ENCODE peak calls at places on chromosomes 12 and 14, in six cellular contexts. One of them, this sample, is unnamed.
A peak's percentile ranks its signal among the peaks of the same experiment; 100 is the strongest.

GRCh38 chr12:12172106-12172511 is 94.7 kb downstream of the LRP6 start:
- DNase-seq in GM23338: no peak
- DNase-seq in A549: no peak
- DNase-seq in stomach: no peak
- DNase-seq in CD4-positive, CD25-positive, alpha-beta regulatory T cell: no peak
- DNase-seq in uterus: no peak
- DNase-seq in this sample: no peak

GRCh38 chr14:104387385-104388010 is 192.1 kb upstream of the C14orf180 start:
- DNase-seq in stomach: peak; percentile 22
- DNase-seq in uterus: peak; percentile 6
- DNase-seq in A549: no peak
- DNase-seq in CD4-positive, CD25-positive, alpha-beta regulatory T cell: no peak
- DNase-seq in GM23338: no peak
- DNase-seq in this sample: peak; percentile 43

GRCh38 chr12:388012-388411 is 1.1 kb downstream of the KDM5A start:
- DNase-seq in CD4-positive, CD25-positive, alpha-beta regulatory T cell: no peak
- DNase-seq in stomach: no peak
- DNase-seq in A549: no peak
- DNase-seq in uterus: no peak
- DNase-seq in GM23338: no peak
- DNase-seq in this sample: no peak

GRCh38 chr12:19654630-19655384 is 215.5 kb downstream of the AEBP2 start:
- DNase-seq in A549: no peak
- DNase-seq in uterus: no peak
- DNase-seq in GM23338: no peak
- DNase-seq in CD4-positive, CD25-positive, alpha-beta regulatory T cell: no peak
- DNase-seq in stomach: no peak
- DNase-seq in this sample: no peak

GRCh38 chr12:95993907-95994306 is 2.2 kb downstream of the HAL start:
- DNase-seq in uterus: no peak
- DNase-seq in stomach: no peak
- DNase-seq in CD4-positive, CD25-positive, alpha-beta regulatory T cell: no peak
- DNase-seq in A549: no peak
- DNase-seq in GM23338: no peak
- DNase-seq in this sample: no peak

GRCh38 chr14:104200591-104200990 is 62.2 kb downstream of the KIF26A start:
- DNase-seq in CD4-positive, CD25-positive, alpha-beta regulatory T cell: no peak
- DNase-seq in GM23338: no peak
- DNase-seq in uterus: no peak
- DNase-seq in stomach: no peak
- DNase-seq in A549: no peak
- DNase-seq in this sample: no peak

GRCh38 chr12:6061661-6062060 is 62.8 kb downstream of the VWF start:
- DNase-seq in A549: no peak
- DNase-seq in uterus: no peak
- DNase-seq in stomach: no peak
- DNase-seq in GM23338: no peak
- DNase-seq in CD4-positive, CD25-positive, alpha-beta regulatory T cell: no peak
- DNase-seq in this sample: no peak

GRCh38 chr12:112447106-112447505 is 28.4 kb downstream of the PTPN11 start:
- DNase-seq in A549: no peak
- DNase-seq in uterus: no peak
- DNase-seq in stomach: no peak
- DNase-seq in GM23338: no peak
- DNase-seq in CD4-positive, CD25-positive, alpha-beta regulatory T cell: no peak
- DNase-seq in this sample: no peak

GRCh38 chr12:3015356-3015755 is 56.2 kb downstream of the TEAD4 start:
- DNase-seq in stomach: no peak
- DNase-seq in GM23338: no peak
- DNase-seq in CD4-positive, CD25-positive, alpha-beta regulatory T cell: no peak
- DNase-seq in A549: no peak
- DNase-seq in uterus: no peak
- DNase-seq in this sample: no peak

GRCh38 chr14:67240168-67240932 is 885 bp upstream of the PALS1 start:
- DNase-seq in GM23338: peak; percentile 45
- DNase-seq in stomach: peak; percentile 74
- DNase-seq in uterus: peak; percentile 38
- DNase-seq in CD4-positive, CD25-positive, alpha-beta regulatory T cell: peak; percentile 23
- DNase-seq in A549: peak; percentile 39
- DNase-seq in this sample: peak; percentile 75

GRCh38 chr12:49358548-49359141 is 8.6 kb upstream of the SPATS2 start:
- DNase-seq in uterus: no peak
- DNase-seq in A549: peak; percentile 80
- DNase-seq in stomach: peak; percentile 53
- DNase-seq in GM23338: peak; percentile 89
- DNase-seq in CD4-positive, CD25-positive, alpha-beta regulatory T cell: no peak
- DNase-seq in this sample: no peak

GRCh38 chr12:118741196-118741595 is 240.1 kb upstream of the SRRM4 start:
- DNase-seq in uterus: no peak
- DNase-seq in CD4-positive, CD25-positive, alpha-beta regulatory T cell: no peak
- DNase-seq in stomach: no peak
- DNase-seq in A549: no peak
- DNase-seq in GM23338: peak; percentile 25
- DNase-seq in this sample: no peak

GRCh38 chr12:12661086-12661485 is 34.9 kb downstream of the GPR19 start:
- DNase-seq in uterus: no peak
- DNase-seq in stomach: no peak
- DNase-seq in A549: no peak
- DNase-seq in CD4-positive, CD25-positive, alpha-beta regulatory T cell: no peak
- DNase-seq in GM23338: no peak
- DNase-seq in this sample: no peak

GRCh38 chr14:22824711-22825359 is 4.9 kb upstream of the MRPL52 start:
- DNase-seq in GM23338: no peak
- DNase-seq in stomach: no peak
- DNase-seq in CD4-positive, CD25-positive, alpha-beta regulatory T cell: no peak
- DNase-seq in A549: peak; percentile 61
- DNase-seq in uterus: peak; percentile 81
- DNase-seq in this sample: no peak

GRCh38 chr14:101961746-101962502 is 2.4 kb upstream of the DYNC1H1 start:
- DNase-seq in uterus: no peak
- DNase-seq in A549: no peak
- DNase-seq in GM23338: peak; percentile 24
- DNase-seq in CD4-positive, CD25-positive, alpha-beta regulatory T cell: no peak
- DNase-seq in stomach: no peak
- DNase-seq in this sample: no peak

GRCh38 chr12:107518868-107519267 is 166.7 kb upstream of the PWP1 start:
- DNase-seq in CD4-positive, CD25-positive, alpha-beta regulatory T cell: no peak
- DNase-seq in A549: no peak
- DNase-seq in GM23338: no peak
- DNase-seq in stomach: no peak
- DNase-seq in uterus: no peak
- DNase-seq in this sample: no peak

GRCh38 chr14:99721792-99722516 is 37.9 kb downstream of the CYP46A1 start:
- DNase-seq in GM23338: no peak
- DNase-seq in A549: no peak
- DNase-seq in uterus: no peak
- DNase-seq in CD4-positive, CD25-positive, alpha-beta regulatory T cell: no peak
- DNase-seq in stomach: no peak
- DNase-seq in this sample: no peak

GRCh38 chr12:75479963-75480461 is 543 bp upstream of the GLIPR1 start:
- DNase-seq in A549: no peak
- DNase-seq in GM23338: no peak
- DNase-seq in uterus: no peak
- DNase-seq in CD4-positive, CD25-positive, alpha-beta regulatory T cell: no peak
- DNase-seq in stomach: no peak
- DNase-seq in this sample: no peak

GRCh38 chr12:79822475-79822874 is 112.4 kb downstream of the PPP1R12A start:
- DNase-seq in stomach: no peak
- DNase-seq in A549: no peak
- DNase-seq in CD4-positive, CD25-positive, alpha-beta regulatory T cell: no peak
- DNase-seq in GM23338: no peak
- DNase-seq in uterus: no peak
- DNase-seq in this sample: no peak

GRCh38 chr12:62767506-62767905 is 167.4 kb downstream of the PPM1H start:
- DNase-seq in A549: no peak
- DNase-seq in CD4-positive, CD25-positive, alpha-beta regulatory T cell: no peak
- DNase-seq in uterus: no peak
- DNase-seq in GM23338: no peak
- DNase-seq in stomach: no peak
- DNase-seq in this sample: no peak

GRCh38 chr12:53993397-53994267 is 6.3 kb upstream of the HOXC9 start:
- DNase-seq in CD4-positive, CD25-positive, alpha-beta regulatory T cell: no peak
- DNase-seq in A549: no peak
- DNase-seq in GM23338: no peak
- DNase-seq in uterus: no peak
- DNase-seq in stomach: no peak
- DNase-seq in this sample: no peak

GRCh38 chr12:53995311-53996187 is 4.4 kb upstream of the HOXC9 start:
- DNase-seq in uterus: no peak
- DNase-seq in stomach: peak; percentile 40
- DNase-seq in A549: no peak
- DNase-seq in CD4-positive, CD25-positive, alpha-beta regulatory T cell: no peak
- DNase-seq in GM23338: peak; percentile 88
- DNase-seq in this sample: no peak

GRCh38 chr12:53994268-53994690 is 5.7 kb upstream of the HOXC9 start:
- DNase-seq in stomach: no peak
- DNase-seq in CD4-positive, CD25-positive, alpha-beta regulatory T cell: no peak
- DNase-seq in A549: no peak
- DNase-seq in GM23338: no peak
- DNase-seq in uterus: no peak
- DNase-seq in this sample: no peak

GRCh38 chr12:53996188-53996885 is 3.6 kb upstream of the HOXC9 start:
- DNase-seq in A549: no peak
- DNase-seq in CD4-positive, CD25-positive, alpha-beta regulatory T cell: no peak
- DNase-seq in uterus: no peak
- DNase-seq in stomach: no peak
- DNase-seq in GM23338: peak; percentile 62
- DNase-seq in this sample: no peak

DNA sequence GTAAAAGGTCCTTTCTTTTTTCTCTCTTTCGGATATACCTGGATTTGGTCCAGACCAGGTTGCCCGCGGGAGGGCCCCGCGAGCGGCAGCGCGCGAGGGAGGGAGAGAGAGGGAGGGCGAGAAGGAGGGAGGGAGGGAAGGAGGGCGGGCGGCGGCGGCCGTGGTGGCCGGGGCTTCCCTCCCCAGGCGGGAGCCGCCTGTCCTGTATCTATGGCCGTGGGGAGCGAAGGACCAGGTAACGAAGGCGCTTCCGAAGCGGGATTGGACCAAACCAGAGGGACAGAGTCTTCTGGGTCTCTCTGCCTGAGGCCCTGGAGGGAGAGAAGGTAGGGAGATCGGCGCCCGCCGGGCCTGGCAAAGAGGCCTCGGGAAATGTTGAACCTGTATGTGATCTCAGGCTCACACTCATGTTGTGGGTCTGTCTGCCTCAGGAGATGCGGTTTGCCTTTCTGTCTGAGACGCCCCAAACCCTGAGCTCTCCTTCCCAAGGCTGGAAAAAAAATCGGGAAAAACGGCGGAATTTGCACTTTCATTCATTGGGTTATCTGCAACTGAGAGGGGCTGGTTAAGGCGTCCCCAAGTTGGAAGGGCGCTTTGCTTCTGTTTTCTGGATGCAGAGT is 5.2 kb upstream of the HOXC9 start:
- DNase-seq in GM23338: peak; percentile 51
- DNase-seq in uterus: no peak
- DNase-seq in stomach: no peak
- DNase-seq in A549: no peak
- DNase-seq in CD4-positive, CD25-positive, alpha-beta regulatory T cell: no peak
- DNase-seq in this sample: no peak
- H3K27ac ChIP-seq in GM23338: no peak overlapping the region
- H3K27ac ChIP-seq in uterus: peak overlapping the region; percentile 47
- H3K27ac ChIP-seq in stomach: no peak overlapping the region
- H3K27ac ChIP-seq in A549: peak overlapping the region; percentile 78
- H3K27ac ChIP-seq in CD4-positive, CD25-positive, alpha-beta regulatory T cell: no peak overlapping the region
- H3K27ac ChIP-seq in this sample: peak overlapping the region; percentile 56

GRCh38 chr14:21350539-21350938 is 33.3 kb downstream of the SUPT16H start:
- DNase-seq in uterus: no peak
- DNase-seq in A549: no peak
- DNase-seq in GM23338: no peak
- DNase-seq in stomach: no peak
- DNase-seq in CD4-positive, CD25-positive, alpha-beta regulatory T cell: no peak
- DNase-seq in this sample: no peak
- H3K4me1 ChIP-seq in uterus: no peaks in the 10 kb centered on the region
- H3K4me1 ChIP-seq in A549: no peaks in the 10 kb centered on the region
- H3K4me1 ChIP-seq in GM23338: peaks cover 8% of the 10 kb centered on the region
- H3K4me1 ChIP-seq in stomach: no peaks in the 10 kb centered on the region
- H3K4me1 ChIP-seq in CD4-positive, CD25-positive, alpha-beta regulatory T cell: no peaks in the 10 kb centered on the region
- H3K4me1 ChIP-seq in this sample: no peaks in the 10 kb centered on the region

DNA sequence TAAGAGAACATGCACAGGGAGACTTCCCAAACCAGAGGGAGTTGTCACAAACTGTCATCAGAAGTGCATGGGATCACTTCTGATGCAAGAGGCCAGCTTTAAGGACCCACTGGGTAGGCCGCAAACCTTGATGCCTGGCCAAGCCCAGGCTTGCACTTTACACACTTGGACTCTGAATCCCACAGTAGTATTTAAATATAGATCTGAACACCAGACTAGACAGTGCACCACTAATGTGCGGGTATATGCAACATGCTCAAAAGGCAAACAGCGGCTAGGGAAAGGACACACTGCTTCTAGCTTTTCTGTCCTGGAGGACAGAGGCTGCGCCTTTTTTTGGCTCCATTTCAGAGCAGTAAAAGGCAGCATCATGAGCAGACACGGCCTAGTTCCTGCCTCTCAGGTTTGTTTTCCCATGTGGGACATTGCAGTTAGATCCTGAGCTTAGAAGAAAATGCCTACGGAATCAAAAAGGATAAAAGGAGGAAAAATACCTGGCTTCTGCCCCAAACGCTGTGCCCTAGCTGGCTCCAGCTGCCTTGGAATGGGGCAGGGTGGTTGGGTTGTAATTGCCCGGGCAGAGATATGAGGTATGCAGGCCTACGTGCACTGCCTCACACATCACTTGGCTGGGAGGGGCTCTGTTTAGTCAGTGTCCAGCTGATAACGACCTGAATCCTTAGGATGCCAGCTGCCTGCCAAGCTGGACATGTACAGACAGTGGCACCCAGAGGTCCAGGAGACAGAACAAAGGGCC is 84.5 kb upstream of the EGLN3 start:
- DNase-seq in CD4-positive, CD25-positive, alpha-beta regulatory T cell: no peak
- DNase-seq in uterus: no peak
- DNase-seq in GM23338: no peak
- DNase-seq in stomach: peak; percentile 42
- DNase-seq in A549: no peak
- DNase-seq in this sample: no peak
- H3K27ac ChIP-seq in CD4-positive, CD25-positive, alpha-beta regulatory T cell: no peak overlapping the region
- H3K27ac ChIP-seq in uterus: peak overlapping the region; percentile 43
- H3K27ac ChIP-seq in GM23338: no peak overlapping the region
- H3K27ac ChIP-seq in stomach: peak overlapping the region; percentile 56
- H3K27ac ChIP-seq in A549: peak overlapping the region; percentile 12
- H3K27ac ChIP-seq in this sample: no peak overlapping the region

DNA sequence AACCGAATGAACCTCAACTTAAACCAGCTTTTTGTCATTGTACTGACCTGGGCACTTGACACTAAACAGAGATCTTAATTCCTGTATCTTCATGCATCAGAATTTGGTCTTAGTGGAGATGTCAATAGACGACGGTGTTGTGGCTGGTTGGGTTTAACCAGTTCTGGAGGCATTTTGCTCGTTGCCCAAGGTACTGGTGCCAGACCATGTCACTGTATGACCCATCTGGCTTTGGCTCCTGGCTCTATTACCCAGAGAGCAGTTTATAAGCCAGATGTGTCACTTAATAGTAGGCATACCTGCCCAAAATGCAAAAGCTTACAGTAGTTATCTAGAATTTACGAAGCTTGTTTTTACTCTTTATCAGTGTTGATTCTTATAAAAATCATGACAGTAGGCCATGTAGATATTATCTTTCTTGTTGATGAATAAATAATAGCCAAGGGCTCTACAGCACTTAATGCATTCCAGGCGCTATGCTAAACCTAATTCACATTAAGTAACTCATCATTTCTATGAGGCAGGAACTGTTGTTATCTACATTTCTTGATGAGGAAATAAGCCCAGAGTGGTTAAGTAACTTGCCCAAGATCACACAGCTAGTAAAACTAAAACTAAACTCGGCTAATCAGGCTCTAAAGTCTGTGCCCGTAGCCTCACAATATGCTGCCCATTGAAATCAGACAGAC is 179.7 kb upstream of the HIF1A start:
- DNase-seq in CD4-positive, CD25-positive, alpha-beta regulatory T cell: no peak
- DNase-seq in stomach: no peak
- DNase-seq in A549: no peak
- DNase-seq in uterus: no peak
- DNase-seq in GM23338: no peak
- DNase-seq in this sample: no peak
- H3K4me1 ChIP-seq in CD4-positive, CD25-positive, alpha-beta regulatory T cell: peaks cover 44% of the 10 kb centered on the region
- H3K4me1 ChIP-seq in stomach: peaks cover 30% of the 10 kb centered on the region
- H3K4me1 ChIP-seq in A549: peaks cover 78% of the 10 kb centered on the region
- H3K4me1 ChIP-seq in uterus: no peaks in the 10 kb centered on the region
- H3K4me1 ChIP-seq in GM23338: no peaks in the 10 kb centered on the region
- H3K4me1 ChIP-seq in this sample: peaks cover 75% of the 10 kb centered on the region